ENCODE peak calls at places on chromosomes 3 and 15, in five cellular contexts. Z is GM12878, P is HCT116, O is K562, H is NT2/D1. B is an unnamed sample.

GRCh38 chr15:60941448-60941847 is 287.7 kb downstream of the RORA start:
- DNase-seq in Z (no peak), P (no peak), O (no peak), H (no peak), B (peak)

GRCh38 chr15:64356443-64357040 is 569 bp upstream of the CSNK1G1 start:
- DNase-seq in Z (no peak), P (peak), O (no peak), H (no peak), B (no peak)

GRCh38 chr15:66006986-66007385 is 137.7 kb downstream of the RAB11A start:
- DNase-seq in Z (no peak), P (no peak), O (no peak), H (no peak), B (peak)

GRCh38 chr15:65993762-65994161 is 124.5 kb downstream of the RAB11A start:
- DNase-seq in Z (no peak), P (no peak), O (no peak), H (no peak), B (no peak)

GRCh38 chr3:99012051-99012450 is 110.6 kb upstream of the DCBLD2 start:
- DNase-seq in Z (peak), P (no peak), O (no peak), H (no peak), B (no peak)

GRCh38 chr15:95995375-95996168 is 334.9 kb upstream of the NR2F2 start:
- DNase-seq in Z (no peak), P (no peak), O (no peak), H (no peak), B (peak)

GRCh38 chr3:182979103-182979697 is 1.1 kb downstream of the DCUN1D1 start:
- DNase-seq in Z (no peak), P (no peak), O (no peak), H (no peak), B (peak)

GRCh38 chr15:25061808-25062550 is 107.2 kb downstream of the SNRPN start:
- DNase-seq in Z (no peak), P (no peak), O (no peak), H (no peak), B (no peak)

GRCh38 chr3:58369876-58370275 is 37.2 kb downstream of the PXK start:
- DNase-seq in Z (no peak), P (no peak), O (no peak), H (no peak), B (no peak)

GRCh38 chr3:194828126-194828525 is 142.4 kb downstream of the FAM43A start:
- DNase-seq in Z (no peak), P (no peak), O (no peak), H (no peak), B (no peak)

GRCh38 chr3:104523136-104523535 is 843.6 kb upstream of the ALCAM start:
- DNase-seq in Z (no peak), P (no peak), O (no peak), H (no peak), B (no peak)

GRCh38 chr3:155325263-155325835 is 31.9 kb upstream of the STRIT1 start:
- DNase-seq in Z (no peak), P (no peak), O (no peak), H (no peak), B (no peak)

DNA sequence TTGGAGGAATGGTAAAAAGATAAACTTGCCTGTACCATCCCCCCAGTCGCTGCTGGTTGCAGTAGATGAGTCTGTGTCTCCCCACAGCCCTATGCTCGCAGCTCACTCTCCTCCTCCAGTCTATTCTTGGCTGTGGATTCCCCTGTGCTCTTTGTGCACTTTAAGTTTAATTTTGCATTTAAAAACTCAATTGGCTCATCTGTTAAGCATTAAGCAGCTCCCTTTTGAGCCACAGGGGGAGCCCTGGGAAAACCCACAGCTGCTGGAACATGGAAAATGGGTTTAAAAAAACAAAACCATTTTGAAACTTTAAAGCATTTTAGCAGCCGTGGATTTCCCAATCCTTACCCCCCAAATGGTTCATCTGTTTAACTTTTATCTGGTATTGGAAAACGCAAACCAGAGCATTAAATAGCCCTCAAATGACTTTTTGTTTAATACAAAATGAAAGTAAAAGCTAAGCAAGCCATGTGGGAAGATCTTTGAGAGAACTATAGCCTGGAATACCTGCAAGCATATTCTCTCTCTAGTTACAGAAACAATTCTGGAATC is 536.9 kb downstream of the ZIC1 start:
- DNase-seq in Z (peak), P (peak), O (no peak), H (no peak), B (peak)
- H3K4me3 ChIP-seq in Z (peak), P (peak), O (no peak), H (no peak), B (no peak)

DNA sequence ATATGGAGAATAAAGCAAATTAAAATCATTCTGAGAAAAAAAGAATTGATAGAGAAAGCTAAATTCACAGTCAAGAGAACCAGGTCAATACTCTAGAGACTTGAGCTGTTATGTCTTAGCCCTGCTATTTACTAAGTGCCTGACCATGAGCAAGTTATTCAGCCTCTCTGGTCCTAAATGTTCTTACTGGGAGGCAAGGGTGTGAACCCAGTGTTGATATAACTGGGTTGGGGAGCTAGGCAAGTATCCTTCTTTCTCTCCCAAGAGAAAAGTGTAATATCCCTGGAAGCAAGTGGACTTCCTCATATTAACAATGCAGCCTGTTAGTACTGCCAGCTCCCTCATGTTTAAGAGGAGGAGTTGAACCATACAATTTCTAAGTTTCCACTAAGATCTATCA is 488.9 kb upstream of the RASGRP1 start:
- DNase-seq in Z (no peak), P (no peak), O (no peak), H (no peak), B (no peak)
- H3K9ac ChIP-seq in Z (no peak), P (no peak), O (no peak), H (no peak), B (no peak)

GRCh38 chr3:63763156-63763555 is 55.9 kb upstream of the C3orf49 start:
- DNase-seq in Z (no peak), P (no peak), O (no peak), H (no peak), B (peak)
- H3K4me3 ChIP-seq in Z (no peak), P (no peak), O (no peak), H (no peak), B (no peak)

GRCh38 chr15:72197460-72198409 is at the start of gene GRAMD2A:
- DNase-seq in Z (no peak), P (peak), O (no peak), H (no peak), B (peak)
- H3K9ac ChIP-seq in Z (no peak), P (peak), O (no peak), H (peak), B (peak)

GRCh38 chr3:8953336-8953735 is 9.9 kb downstream of the RAD18 start:
- DNase-seq in Z (no peak), P (no peak), O (no peak), H (no peak), B (no peak)

GRCh38 chr3:8952130-8952529 is 11.1 kb downstream of the RAD18 start:
- DNase-seq in Z (no peak), P (no peak), O (no peak), H (no peak), B (peak)

GRCh38 chr3:8959683-8960082 is 3.6 kb downstream of the RAD18 start:
- DNase-seq in Z (no peak), P (no peak), O (no peak), H (no peak), B (no peak)

GRCh38 chr3:8954938-8955763 is 8.1 kb downstream of the RAD18 start:
- DNase-seq in Z (peak), P (no peak), O (no peak), H (peak), B (peak)
- H3K4me3 ChIP-seq in Z (no peak), P (no peak), O (no peak), H (no peak), B (no peak)

GRCh38 chr3:188239577-188239976 is 85.6 kb downstream of the LPP start:
- DNase-seq in Z (no peak), P (no peak), O (no peak), H (no peak), B (no peak)

GRCh38 chr3:188240189-188240981 is 86.4 kb downstream of the LPP start:
- DNase-seq in Z (no peak), P (no peak), O (no peak), H (no peak), B (no peak)

GRCh38 chr3:188241883-188242282 is 87.9 kb downstream of the LPP start:
- DNase-seq in Z (no peak), P (no peak), O (no peak), H (no peak), B (no peak)

GRCh38 chr3:188242426-188243123 is 88.6 kb downstream of the LPP start:
- DNase-seq in Z (no peak), P (no peak), O (no peak), H (no peak), B (peak)

GRCh38 chr3:188241072-188241471 is 87.1 kb downstream of the LPP start:
- DNase-seq in Z (no peak), P (no peak), O (no peak), H (no peak), B (no peak)
- H3K9ac ChIP-seq in Z (no peak), P (no peak), O (no peak), H (no peak), B (no peak)

GRCh38 chr3:100329800-100330489 is 4.6 kb upstream of the NIT2 start:
- DNase-seq in Z (no peak), P (no peak), O (no peak), H (no peak), B (no peak)
- H3K4me3 ChIP-seq in Z (no peak), P (no peak), O (no peak), H (no peak), B (no peak)

GRCh38 chr3:102165367-102165766 is 269.4 kb upstream of the ZPLD1 start:
- DNase-seq in Z (no peak), P (no peak), O (no peak), H (no peak), B (no peak)
- H3K9ac ChIP-seq in Z (no peak), P (no peak), O (no peak), H (no peak), B (no peak)

B was measured in mammary epithelial cell.